ENCODE peak calls at places on chromosomes 2 and 18, in six cellular contexts. G is HepG2, V is A549, F is K562, C is endothelial cell of umbilical vein, D is GM12878. H is an unnamed sample.

GRCh38 chr2:222269132-222269531 is 29.7 kb downstream of the PAX3 start:
- DNase-seq in G (no peak), V (no peak), F (no peak), C (no peak), D (no peak), H (no peak)

GRCh38 chr2:223044092-223044836 is 7.7 kb upstream of the KCNE4 start:
- DNase-seq in G (no peak), V (no peak), F (peak), C (peak), D (no peak), H (peak)

GRCh38 chr18:22604390-22604985 is 186.8 kb upstream of the CTAGE1 start:
- DNase-seq in G (no peak), V (no peak), F (no peak), C (peak), D (no peak), H (no peak)

GRCh38 chr2:230878599-230878965 is 13.8 kb downstream of the ITM2C start:
- DNase-seq in G (no peak), V (no peak), F (no peak), C (no peak), D (no peak), H (no peak)

GRCh38 chr2:50746526-50746925 is 285.4 kb downstream of the NRXN1 start:
- DNase-seq in G (peak), V (no peak), F (peak), C (peak), D (no peak), H (peak)

GRCh38 chr2:171516793-171517192 is 5.5 kb upstream of the CYBRD1 start:
- DNase-seq in G (no peak), V (no peak), F (peak), C (no peak), D (no peak), H (no peak)

GRCh38 chr2:164757934-164758695 is 83.5 kb downstream of the COBLL1 start:
- DNase-seq in G (peak), V (peak), F (no peak), C (no peak), D (no peak), H (peak)

GRCh38 chr2:31413876-31414550 is 529 bp downstream of the XDH start:
- DNase-seq in G (no peak), V (no peak), F (peak), C (no peak), D (no peak), H (peak)

GRCh38 chr2:215920244-215921100 is 92.9 kb downstream of the MREG start:
- DNase-seq in G (peak), V (peak), F (peak), C (peak), D (no peak), H (peak)

GRCh38 chr2:41488854-41489253 is 559.0 kb upstream of the PKDCC start:
- DNase-seq in G (no peak), V (no peak), F (no peak), C (no peak), D (no peak), H (no peak)

GRCh38 chr2:237685408-237685807 is 58.0 kb downstream of the LRRFIP1 start:
- DNase-seq in G (peak), V (no peak), F (peak), C (no peak), D (no peak), H (no peak)

GRCh38 chr2:224359569-224359968 is 42.3 kb downstream of the FAM124B start:
- DNase-seq in G (peak), V (no peak), F (peak), C (no peak), D (no peak), H (peak)

GRCh38 chr2:98470851-98471255 is 26.2 kb downstream of the INPP4A start:
- DNase-seq in G (no peak), V (no peak), F (no peak), C (no peak), D (no peak), H (no peak)

GRCh38 chr2:235286624-235287368 is 207.0 kb upstream of the AGAP1 start:
- DNase-seq in G (no peak), V (no peak), F (no peak), C (no peak), D (no peak), H (no peak)

GRCh38 chr2:5020451-5020850 is 671.7 kb upstream of the SOX11 start:
- DNase-seq in G (no peak), V (no peak), F (no peak), C (no peak), D (no peak), H (no peak)

GRCh38 chr18:47209166-47209565 is 33.0 kb upstream of the IER3IP1 start:
- DNase-seq in G (no peak), V (no peak), F (no peak), C (no peak), D (no peak), H (no peak)

GRCh38 chr18:22176622-22177495 is 7.5 kb downstream of the GATA6 start:
- DNase-seq in G (no peak), V (no peak), F (no peak), C (no peak), D (no peak), H (no peak)

GRCh38 chr2:224957540-224958465 is 84.5 kb downstream of the DOCK10 start:
- DNase-seq in G (no peak), V (no peak), F (no peak), C (no peak), D (peak), H (no peak)

GRCh38 chr2:230382108-230382507 is 33.9 kb upstream of the SP100 start:
- DNase-seq in G (no peak), V (no peak), F (no peak), C (no peak), D (no peak), H (no peak)

GRCh38 chr2:676647-677055 is 555 bp downstream of the TMEM18 start:
- DNase-seq in G (peak), V (peak), F (peak), C (peak), D (peak), H (peak)

GRCh38 chr2:7043689-7044088 is 126.5 kb downstream of the RNF144A start:
- DNase-seq in G (no peak), V (no peak), F (no peak), C (peak), D (no peak), H (no peak)

GRCh38 chr2:149313512-149313972 is 16.8 kb upstream of the LYPD6 start:
- DNase-seq in G (peak), V (peak), F (peak), C (peak), D (peak), H (peak)

GRCh38 chr2:241579281-241579680 is 20.7 kb downstream of the BOK start:
- DNase-seq in G (no peak), V (no peak), F (no peak), C (no peak), D (no peak), H (no peak)

GRCh38 chr18:69844656-69845055 is 103.0 kb downstream of the CD226 start:
- DNase-seq in G (no peak), V (no peak), F (no peak), C (no peak), D (no peak), H (no peak)

GRCh38 chr18:69839989-69840388 is 107.7 kb downstream of the CD226 start:
- DNase-seq in G (no peak), V (no peak), F (peak), C (no peak), D (no peak), H (no peak)

GRCh38 chr18:69843047-69843446 is 104.6 kb downstream of the CD226 start:
- DNase-seq in G (no peak), V (no peak), F (no peak), C (no peak), D (no peak), H (no peak)

GRCh38 chr18:69840445-69840844 is 107.2 kb downstream of the CD226 start:
- DNase-seq in G (no peak), V (no peak), F (no peak), C (no peak), D (no peak), H (no peak)

DNA sequence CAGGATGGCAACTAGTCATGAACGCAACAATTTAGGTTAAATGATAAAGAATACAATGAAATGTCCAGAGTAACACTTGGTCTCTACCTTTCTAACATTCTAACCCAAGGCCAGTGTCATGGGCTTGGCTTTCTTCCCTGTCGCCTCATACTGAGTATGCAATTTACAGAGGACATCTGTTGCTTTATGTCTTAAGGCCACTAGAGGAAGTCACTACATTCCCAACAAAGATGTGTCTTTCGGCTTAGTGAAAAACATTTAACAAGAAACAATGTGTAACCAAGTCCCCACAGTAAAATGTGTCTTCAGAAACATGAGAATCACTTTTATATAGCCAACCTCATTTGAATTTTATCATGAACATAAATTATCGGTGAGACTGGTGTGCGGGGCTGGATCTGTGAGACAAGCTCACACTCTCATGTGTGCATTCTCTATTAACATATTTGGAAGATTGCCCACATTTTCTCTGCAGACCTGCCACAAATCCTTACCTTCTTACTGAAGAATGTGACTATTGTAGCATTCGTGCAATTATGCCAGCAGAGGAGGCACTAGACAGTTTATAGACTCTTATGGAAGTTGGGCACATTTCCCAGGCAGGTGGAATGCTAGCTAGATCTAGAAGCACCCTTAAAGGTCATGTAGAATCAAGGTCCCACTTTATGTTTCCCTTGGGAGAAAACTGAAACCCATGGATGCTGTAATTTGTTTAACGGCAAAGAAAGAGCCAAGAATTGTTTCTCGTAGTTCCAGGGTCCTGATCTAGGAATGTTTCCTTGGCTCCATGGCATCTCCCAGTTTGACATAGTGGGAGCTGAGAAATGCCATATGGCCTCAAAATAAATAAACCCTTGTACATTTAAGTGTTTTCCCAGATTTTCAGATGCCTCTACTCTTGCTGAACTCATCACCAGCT is 101.8 kb downstream of the CD226 start:
- DNase-seq in G (no peak), V (no peak), F (peak), C (no peak), D (no peak), H (no peak)
- TF ChIP-seq CTCF in G (no peak), V (no peak), F (peak), C (no peak), D (peak), H (no peak)

GRCh38 chr18:3616744-3617143 is 166.8 kb downstream of the TGIF1 start:
- DNase-seq in G (no peak), V (no peak), F (no peak), C (no peak), D (no peak), H (no peak)

GRCh38 chr18:3620146-3621119 is 170.5 kb downstream of the TGIF1 start:
- DNase-seq in G (peak), V (no peak), F (peak), C (no peak), D (no peak), H (no peak)

GRCh38 chr18:3619222-3619621 is 169.2 kb downstream of the TGIF1 start:
- DNase-seq in G (no peak), V (no peak), F (peak), C (no peak), D (no peak), H (no peak)

GRCh38 chr18:3616142-3616541 is 166.2 kb downstream of the TGIF1 start:
- DNase-seq in G (no peak), V (no peak), F (no peak), C (no peak), D (no peak), H (no peak)

DNA sequence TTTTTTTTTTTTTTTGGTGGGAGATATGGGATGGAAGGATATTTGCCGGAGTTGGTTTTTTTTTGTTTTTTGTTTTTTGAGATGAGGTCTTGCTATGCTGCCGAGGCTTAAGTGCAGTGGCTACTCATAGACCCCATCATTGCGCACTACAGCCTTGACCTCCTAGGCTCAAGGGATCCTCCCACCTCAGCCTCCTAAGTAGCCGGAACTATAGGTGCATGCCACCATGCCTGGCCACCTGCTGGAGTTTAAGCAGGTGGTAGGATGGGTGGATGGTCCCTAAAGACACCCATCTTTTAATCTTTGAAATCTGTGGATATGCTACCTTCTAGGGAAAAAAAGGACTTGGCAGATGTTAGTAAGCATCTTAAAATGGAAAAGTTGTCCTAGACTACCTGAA is 169.8 kb downstream of the TGIF1 start:
- DNase-seq in G (no peak), V (no peak), F (peak), C (no peak), D (no peak), H (no peak)
- TF ChIP-seq MYC in G (no peak), V (no peak), F (no peak), C (no peak), D (no peak), H (no peak)

GRCh38 chr2:67641709-67642397 is 244.7 kb downstream of the ETAA1 start:
- DNase-seq in G (no peak), V (no peak), F (no peak), C (no peak), D (no peak), H (no peak)
- TF ChIP-seq MAX in G (no peak), V (no peak), F (no peak), C (no peak), D (no peak), H (no peak)

DNA sequence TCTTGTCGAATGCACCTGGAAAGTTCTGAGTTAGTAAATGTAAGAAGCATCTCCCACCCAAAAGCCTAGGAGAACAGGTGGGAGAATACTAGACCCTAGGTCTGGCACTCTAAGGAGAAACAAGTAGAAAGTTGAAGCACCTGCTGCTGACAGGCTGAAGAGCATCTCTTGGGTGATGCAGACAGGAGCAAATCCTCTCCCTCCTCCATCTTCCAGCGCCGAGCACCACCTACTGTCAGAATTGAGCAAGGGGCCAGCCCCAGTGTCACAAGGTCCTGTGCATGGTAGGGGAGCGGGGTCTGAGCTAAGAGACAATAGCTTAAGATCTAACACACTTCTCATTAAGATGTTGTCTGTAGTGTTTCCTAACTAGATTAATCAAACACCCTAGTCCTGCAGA is 52.9 kb downstream of the HK2 start:
- DNase-seq in G (no peak), V (no peak), F (no peak), C (no peak), D (no peak), H (no peak)
- TF ChIP-seq CTCF in G (peak), V (peak), F (no peak), C (no peak), D (peak), H (no peak)

DNA sequence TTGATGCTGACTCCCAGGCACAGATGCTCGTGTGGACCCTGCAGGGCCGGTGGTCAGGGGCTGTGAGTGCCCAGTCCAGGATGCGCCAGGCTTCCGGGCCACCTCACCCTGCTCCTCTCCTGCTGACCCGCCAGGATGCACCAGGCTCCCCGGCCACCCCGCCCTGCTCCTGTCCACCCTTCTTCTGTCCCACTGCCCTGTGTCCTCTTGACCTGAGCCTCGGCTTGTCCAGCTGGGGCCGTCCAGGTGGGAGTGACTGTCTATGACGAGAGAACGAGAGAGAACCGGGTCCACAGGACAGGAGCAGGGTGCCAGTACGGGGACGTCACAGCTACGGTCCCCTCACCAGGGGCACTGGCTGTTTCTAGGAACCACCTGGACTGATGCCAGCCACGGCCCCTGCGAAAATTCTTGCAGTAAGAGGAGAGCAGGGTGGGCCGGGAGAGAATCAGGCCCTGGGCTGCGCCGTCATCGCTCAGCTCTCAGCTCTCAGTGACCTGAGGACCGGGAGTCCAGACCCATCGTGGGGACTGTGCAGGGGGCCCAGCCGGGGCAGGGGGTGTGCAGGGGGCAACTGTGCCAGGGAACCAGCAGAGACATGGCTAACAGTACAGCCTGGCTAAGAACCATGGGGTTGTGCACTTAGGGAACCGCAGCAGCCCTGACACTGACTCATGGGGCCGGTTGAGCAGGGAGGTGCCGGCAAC is 12.9 kb upstream of the NFATC1 start:
- DNase-seq in G (no peak), V (no peak), F (no peak), C (no peak), D (no peak), H (no peak)
- TF ChIP-seq MYC in G (no peak), V (no peak), F (no peak), C (no peak), D (no peak), H (no peak)

GRCh38 chr2:172672999-172673726 is 62.5 kb upstream of the RAPGEF4 start:
- DNase-seq in G (no peak), V (no peak), F (no peak), C (peak), D (no peak), H (no peak)

GRCh38 chr2:172674968-172675303 is 60.7 kb upstream of the RAPGEF4 start:
- DNase-seq in G (no peak), V (no peak), F (no peak), C (no peak), D (no peak), H (no peak)

GRCh38 chr2:172672114-172672513 is 63.5 kb upstream of the RAPGEF4 start:
- DNase-seq in G (no peak), V (peak), F (no peak), C (peak), D (no peak), H (no peak)

GRCh38 chr2:172671506-172671905 is 64.1 kb upstream of the RAPGEF4 start:
- DNase-seq in G (no peak), V (no peak), F (no peak), C (no peak), D (no peak), H (no peak)

DNA sequence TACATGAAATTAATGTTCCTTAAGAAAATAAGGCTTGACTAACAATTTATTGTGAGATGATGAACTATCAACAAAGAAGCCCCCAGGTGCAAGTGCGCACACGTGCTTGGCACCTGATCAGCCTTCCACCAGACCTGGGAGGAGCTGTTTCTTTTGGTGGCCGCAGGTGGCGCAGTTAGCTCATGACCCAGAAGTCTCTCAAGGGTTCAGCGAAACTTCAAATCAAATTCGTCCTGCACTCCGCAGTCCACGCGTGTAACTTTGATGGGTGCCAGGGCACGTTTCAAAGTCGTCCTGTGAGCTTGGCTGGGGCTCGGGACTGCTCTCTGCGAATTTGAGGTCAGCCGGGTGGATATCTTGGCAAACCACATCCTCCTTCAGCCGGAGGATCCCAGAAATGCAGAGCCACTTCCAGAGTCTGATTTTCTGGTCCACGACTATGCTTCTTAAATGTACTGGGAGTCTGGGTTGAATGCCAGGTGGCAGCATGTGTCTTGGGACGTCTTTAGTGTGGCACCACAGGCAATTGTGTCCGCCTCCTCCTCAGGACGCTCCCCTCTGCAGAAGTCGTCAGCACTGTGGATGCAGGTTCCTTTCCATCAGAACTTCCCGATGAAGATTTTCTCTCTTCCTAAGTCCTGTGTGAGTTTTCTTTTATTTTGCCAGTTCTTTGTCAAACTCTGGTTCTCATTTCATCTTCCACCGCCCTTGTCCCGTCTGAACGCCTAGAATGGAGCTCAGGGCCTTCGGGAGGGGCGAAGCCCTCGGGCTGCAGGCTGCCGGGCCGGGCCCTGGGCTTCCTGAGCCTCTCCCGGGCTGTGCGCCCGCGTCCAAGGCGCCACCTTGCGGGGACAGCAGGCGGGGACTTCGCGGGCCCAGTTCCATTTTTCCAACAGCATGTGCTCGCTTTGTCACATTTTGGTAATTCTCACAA is 61.3 kb upstream of the RAPGEF4 start:
- DNase-seq in G (no peak), V (no peak), F (peak), C (peak), D (no peak), H (no peak)
- TF ChIP-seq MAX in G (peak), V (no peak), F (peak), C (no peak), D (no peak), H (no peak)

GRCh38 chr2:204027105-204027504 is 90.5 kb downstream of the ICOS start:
- DNase-seq in G (no peak), V (no peak), F (no peak), C (peak), D (no peak), H (no peak)

GRCh38 chr2:204026294-204026693 is 89.7 kb downstream of the ICOS start:
- DNase-seq in G (no peak), V (no peak), F (peak), C (no peak), D (no peak), H (no peak)

GRCh38 chr2:204024503-204024902 is 87.9 kb downstream of the ICOS start:
- DNase-seq in G (peak), V (peak), F (peak), C (peak), D (no peak), H (peak)

GRCh38 chr2:204023088-204023487 is 86.5 kb downstream of the ICOS start:
- DNase-seq in G (no peak), V (no peak), F (no peak), C (no peak), D (no peak), H (no peak)

GRCh38 chr2:204024906-204025475 is 88.4 kb downstream of the ICOS start:
- DNase-seq in G (no peak), V (no peak), F (no peak), C (no peak), D (no peak), H (no peak)
- TF ChIP-seq CTCF in G (no peak), V (no peak), F (no peak), C (no peak), D (no peak), H (no peak)

GRCh38 chr2:160252278-160252887 is 52.3 kb upstream of the ITGB6 start:
- DNase-seq in G (peak), V (peak), F (peak), C (peak), D (no peak), H (peak)
- TF ChIP-seq MYC in G (no peak), V (no peak), F (no peak), C (no peak), D (no peak), H (no peak)

H was measured in NB4.